ENCODE peak calls at places on chromosomes 4 and X, in eight cellular contexts. K is H9; V is naive thymus-derived CD4-positive, alpha-beta T cell; U is DND-41; D is suprapubic skin; E is IMR-90; A is Peyer's patch; L is SJCRH30. Z is an unnamed sample. For H3K9me3, the result is how much of the 10 kb centered on the place peaks cover.

GRCh38 chrX:20066968-20067708 is 49.6 kb downstream of the MAP7D2 start:
- DNase-seq in L (peak), U (peak), A (no peak), E (peak), D (no peak), K (no peak), V (peak), Z (no peak)

GRCh38 chr4:174522183-174523002 is at the start of gene HPGD:
- DNase-seq in U (no peak), K (peak), V (peak), D (peak), E (no peak), L (no peak), A (peak), Z (peak)

GRCh38 chr4:166153539-166153938 is 280.5 kb downstream of the TLL1 start:
- DNase-seq in D (no peak), U (no peak), V (no peak), E (no peak), A (no peak), L (peak), K (no peak), Z (no peak)

GRCh38 chrX:50813843-50814661 is at the start of gene SHROOM4:
- DNase-seq in L (peak), D (no peak), A (no peak), U (no peak), E (peak), K (peak), V (no peak), Z (no peak)

GRCh38 chrX:86014421-86014820 is 32.9 kb downstream of the CHM start:
- DNase-seq in E (no peak), L (no peak), V (no peak), D (no peak), K (no peak), U (no peak), A (no peak), Z (no peak)

GRCh38 chrX:35841872-35842271 is 43.7 kb downstream of the MAGEB16 start:
- DNase-seq in E (no peak), U (no peak), D (no peak), L (no peak), V (no peak), A (no peak), K (no peak), Z (no peak)

GRCh38 chr4:156781852-156782251 is 189.7 kb downstream of the PDGFC start:
- DNase-seq in K (no peak), V (no peak), L (no peak), A (no peak), D (no peak), E (peak), U (no peak), Z (no peak)

GRCh38 chrX:51144828-51145442 is 187.7 kb upstream of the NUDT10 start:
- DNase-seq in A (peak), E (peak), K (peak), V (peak), D (no peak), L (peak), U (peak), Z (no peak)

GRCh38 chrX:117274943-117275342 is 812.2 kb upstream of the CT83 start:
- DNase-seq in E (no peak), D (no peak), A (no peak), L (no peak), U (no peak), K (no peak), V (no peak), Z (no peak)

GRCh38 chr4:120821986-120822385 is 100.5 kb downstream of the PRDM5 start:
- DNase-seq in D (no peak), E (no peak), L (no peak), K (no peak), V (no peak), A (no peak), U (no peak), Z (no peak)

GRCh38 chr4:8662776-8663175 is 70.2 kb downstream of the CPZ start:
- DNase-seq in E (no peak), L (no peak), D (no peak), A (no peak), V (no peak), U (no peak), K (no peak), Z (no peak)

GRCh38 chrX:96685205-96686099 is 810 bp downstream of the DIAPH2 start:
- DNase-seq in U (peak), E (peak), K (peak), V (peak), A (peak), D (peak), L (peak), Z (peak)

GRCh38 chr4:71064521-71064920 is 71.1 kb downstream of the DCK start:
- DNase-seq in K (no peak), L (no peak), D (no peak), E (no peak), A (no peak), V (no peak), U (no peak), Z (no peak)

GRCh38 chrX:146449243-146449642 is 360.3 kb upstream of the CXorf51B start:
- DNase-seq in D (no peak), K (no peak), U (no peak), E (no peak), L (no peak), V (no peak), A (no peak), Z (no peak)
- H3K9me3 ChIP-seq in D (under half), K (under half), U (under half), E (under half), L (under half), V (under half), A (under half), Z (under half)

DNA sequence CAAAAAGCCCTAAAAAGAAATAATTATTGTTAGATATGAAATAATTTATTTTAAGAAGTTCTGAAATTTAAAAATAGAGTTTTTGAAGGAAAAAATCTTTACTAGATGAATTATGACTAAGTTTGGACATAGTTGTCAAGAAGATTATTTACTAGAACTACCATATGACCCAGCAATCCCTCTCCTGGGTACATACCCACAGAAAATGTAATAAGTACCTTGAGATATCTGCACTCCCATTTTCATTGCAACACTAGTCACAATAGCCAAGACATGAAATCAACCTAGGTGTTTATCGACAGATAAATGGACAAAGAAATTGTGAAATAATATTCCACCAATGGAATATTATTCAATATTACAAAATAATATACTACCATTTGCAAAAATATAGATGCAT is 109.9 kb downstream of the PDHA2 start:
- DNase-seq in U (no peak), K (no peak), E (no peak), D (no peak), V (no peak), A (no peak), L (no peak), Z (no peak)
- H3K9me3 ChIP-seq in U (under half), K (under half), E (under half), D (under half), V (under half), A (under half), L (under half), Z (under half)

GRCh38 chrX:144494069-144494468 is 610.2 kb downstream of the UBE2NL start:
- DNase-seq in V (no peak), K (no peak), A (no peak), E (no peak), D (no peak), U (no peak), L (no peak), Z (no peak)
- H3K9me3 ChIP-seq in V (under half), K (under half), A (under half), E (under half), D (under half), U (under half), L (under half), Z (under half)

GRCh38 chr4:38390962-38391361 is 273.0 kb upstream of the KLF3 start:
- DNase-seq in E (no peak), A (no peak), D (no peak), L (no peak), K (no peak), V (no peak), U (no peak), Z (no peak)
- H3K9me3 ChIP-seq in E (under half), A (under half), D (under half), L (under half), K (under half), V (under half), U (under half), Z (under half)

GRCh38 chrX:137549846-137550534 is 15.9 kb upstream of the ZIC3 start:
- DNase-seq in U (no peak), D (no peak), V (no peak), L (no peak), A (no peak), E (no peak), K (peak), Z (no peak)
- H3K9me3 ChIP-seq in U (under half), D (under half), V (under half), L (under half), A (under half), E (under half), K (under half), Z (under half)

GRCh38 chr4:176744091-176744490 is 48.6 kb downstream of the VEGFC start:
- DNase-seq in E (peak), D (no peak), V (no peak), K (no peak), A (no peak), U (no peak), L (no peak), Z (no peak)

GRCh38 chr4:176745902-176746301 is 46.8 kb downstream of the VEGFC start:
- DNase-seq in L (no peak), D (no peak), V (no peak), K (no peak), E (no peak), U (no peak), A (no peak), Z (no peak)

DNA sequence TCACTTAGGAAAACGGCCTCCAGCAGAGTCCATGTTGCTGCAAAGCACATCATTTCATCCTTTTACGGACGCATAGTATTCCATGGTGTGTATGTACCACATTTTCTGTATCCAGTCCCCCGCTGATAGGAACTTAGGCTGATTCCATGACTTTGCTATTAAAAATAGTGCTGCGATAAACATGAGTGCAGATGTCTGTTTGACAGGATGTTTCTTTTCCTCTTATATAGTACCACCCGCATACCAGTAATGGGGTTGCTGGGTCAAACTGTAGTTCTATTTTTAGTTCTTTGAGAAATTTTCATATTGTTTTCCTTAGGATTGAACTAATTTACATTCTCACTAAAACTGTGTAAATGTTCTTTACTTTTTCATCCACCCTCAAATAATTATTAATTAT is 50.5 kb downstream of the VEGFC start:
- DNase-seq in U (no peak), V (no peak), L (no peak), K (no peak), A (no peak), D (no peak), E (no peak), Z (no peak)
- H3K9me3 ChIP-seq in U (under half), V (under half), L (under half), K (under half), A (under half), D (under half), E (under half), Z (under half)

GRCh38 chr4:29310252-29310651 is 1409.9 kb upstream of the PCDH7 start:
- DNase-seq in L (no peak), U (no peak), A (no peak), E (peak), V (no peak), D (no peak), K (no peak), Z (no peak)
- H3K9me3 ChIP-seq in L (under half), U (under half), A (under half), E (under half), V (under half), D (under half), K (under half), Z (under half)

DNA sequence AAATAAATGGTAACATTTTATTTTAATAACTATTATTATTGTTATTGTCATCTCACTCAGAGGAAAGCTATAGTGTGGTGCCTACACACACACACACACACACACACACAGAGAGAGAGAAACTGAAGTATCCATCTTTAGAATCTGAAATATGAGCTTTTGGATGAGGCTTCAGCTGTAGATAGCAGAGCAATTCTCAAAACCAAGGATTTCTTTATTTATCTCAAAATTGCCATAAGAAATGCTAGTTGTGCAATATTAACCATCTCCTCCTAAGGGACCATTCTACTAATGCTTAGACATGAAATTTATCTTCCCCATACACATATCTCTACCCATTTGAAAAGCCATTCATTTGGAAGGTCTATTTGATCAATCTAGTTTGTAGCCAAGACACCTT is 50.1 kb upstream of the SGMS2 start:
- DNase-seq in E (no peak), L (no peak), D (no peak), U (no peak), A (no peak), V (no peak), K (no peak), Z (no peak)
- H3K9me3 ChIP-seq in E (under half), L (under half), D (under half), U (under half), A (under half), V (under half), K (under half), Z (under half)

DNA sequence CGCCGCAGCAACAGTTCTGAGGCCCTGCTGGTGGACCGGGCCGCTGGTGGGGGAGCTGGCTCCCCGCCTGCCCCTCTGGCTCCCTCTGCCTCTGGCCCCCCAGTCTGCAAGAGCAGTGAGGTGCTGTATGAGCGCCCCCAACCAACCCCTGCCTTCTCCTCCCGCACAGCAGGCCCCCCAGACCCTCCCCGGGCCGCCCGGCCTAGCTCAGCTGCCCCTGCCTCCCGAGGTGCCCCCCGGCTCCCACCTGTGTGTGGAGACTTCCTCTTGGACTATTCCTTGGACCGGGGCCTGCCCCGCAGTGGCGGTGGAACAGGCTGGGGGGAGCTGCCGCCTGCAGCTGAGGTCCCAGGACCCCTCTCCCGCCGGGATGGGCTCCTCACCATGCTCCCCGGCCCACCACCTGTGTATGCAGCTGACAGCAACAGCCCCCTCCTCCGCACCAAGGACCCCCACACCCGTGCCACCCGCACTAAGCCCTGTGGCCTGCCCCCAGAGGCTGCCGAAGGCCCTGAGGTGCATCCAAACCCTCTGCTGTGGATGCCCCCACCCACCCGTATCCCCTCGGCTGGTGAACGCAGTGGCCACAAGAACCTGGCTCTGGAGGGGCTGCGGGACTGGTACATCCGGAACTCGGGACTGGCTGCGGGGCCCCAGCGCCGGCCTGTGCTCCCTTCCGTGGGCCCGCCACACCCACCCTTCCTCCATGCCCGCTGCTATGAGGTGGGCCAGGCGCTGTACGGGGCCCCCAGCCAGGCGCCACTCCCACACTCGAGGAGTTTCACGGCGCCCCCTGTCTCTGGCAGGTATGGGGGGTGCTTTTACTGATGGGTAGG is 6.3 kb downstream of the PRAF2 start:
- DNase-seq in E (no peak), A (no peak), U (no peak), V (no peak), D (no peak), L (no peak), K (no peak), Z (no peak)
- H3K9me3 ChIP-seq in E (under half), A (under half), U (under half), V (under half), D (under half), L (under half), K (under half), Z (under half)

Z was measured in T-helper 17 cell.